ENCODE peak calls at places on chromosomes 13 and 19, in seven cellular contexts. Q, K, O, D, U, A and G are unnamed samples. For H3K9me3, the result is how much of the 10 kb centered on the place peaks cover.

GRCh38 chr13:105159794-105160193 is 1375.7 kb downstream of the EFNB2 start:
- DNase-seq in Q (no peak), K (no peak), O (no peak), D (no peak), U (no peak), A (no peak), G (no peak)

GRCh38 chr19:30997222-30997621 is 352.0 kb downstream of the TSHZ3 start:
- DNase-seq in Q (no peak), K (no peak), O (no peak), D (no peak), U (no peak), A (no peak), G (no peak)

GRCh38 chr13:94886191-94886590 is 173.8 kb upstream of the SOX21 start:
- DNase-seq in Q (no peak), K (no peak), O (no peak), D (no peak), U (no peak), A (no peak), G (no peak)

GRCh38 chr13:53137777-53138176 is 109.2 kb downstream of the OLFM4 start:
- DNase-seq in Q (no peak), K (no peak), O (no peak), D (no peak), U (no peak), A (peak), G (no peak)

GRCh38 chr19:9721861-9722260 is 46.7 kb downstream of the ZNF846 start:
- DNase-seq in Q (no peak), K (no peak), O (no peak), D (no peak), U (no peak), A (no peak), G (no peak)

GRCh38 chr13:39374741-39375189 is 228.2 kb downstream of the LHFPL6 start:
- DNase-seq in Q (no peak), K (no peak), O (no peak), D (no peak), U (no peak), A (no peak), G (no peak)

GRCh38 chr13:43251967-43252366 is 228.6 kb downstream of the DNAJC15 start:
- DNase-seq in Q (no peak), K (no peak), O (no peak), D (no peak), U (no peak), A (no peak), G (no peak)

GRCh38 chr19:55581145-55581827 is 638 bp upstream of the ZNF579 start:
- DNase-seq in Q (no peak), K (no peak), O (no peak), D (no peak), U (no peak), A (no peak), G (no peak)

GRCh38 chr19:47694466-47695273 is 18.6 kb upstream of the EHD2 start:
- DNase-seq in Q (no peak), K (no peak), O (no peak), D (no peak), U (no peak), A (no peak), G (no peak)

GRCh38 chr19:49643466-49643865 is 1.5 kb downstream of the SCAF1 start:
- DNase-seq in Q (no peak), K (no peak), O (no peak), D (no peak), U (no peak), A (no peak), G (no peak)

GRCh38 chr13:100662470-100663211 is 12.0 kb downstream of the TMTC4 start:
- DNase-seq in Q (no peak), K (no peak), O (no peak), D (no peak), U (no peak), A (no peak), G (no peak)

GRCh38 chr19:34662919-34663318 is 14.0 kb downstream of the SCGB2B2 start:
- DNase-seq in Q (no peak), K (no peak), O (peak), D (no peak), U (no peak), A (no peak), G (peak)

GRCh38 chr19:45607071-45608029 is 5.3 kb upstream of the GPR4 start:
- DNase-seq in Q (peak), K (peak), O (peak), D (peak), U (no peak), A (peak), G (peak)
- H3K4me3 ChIP-seq in Q (peak), K (peak), O (no peak), D (peak), U (peak), A (peak), G (peak)

GRCh38 chr13:111483621-111483987 is 163.2 kb downstream of the TEX29 start:
- DNase-seq in Q (no peak), K (no peak), O (no peak), D (no peak), U (no peak), A (no peak), G (no peak)
- H3K9me3 ChIP-seq in Q (under half), K (under half), O (under half), D (under half), U (under half), A (under half), G (under half)

DNA sequence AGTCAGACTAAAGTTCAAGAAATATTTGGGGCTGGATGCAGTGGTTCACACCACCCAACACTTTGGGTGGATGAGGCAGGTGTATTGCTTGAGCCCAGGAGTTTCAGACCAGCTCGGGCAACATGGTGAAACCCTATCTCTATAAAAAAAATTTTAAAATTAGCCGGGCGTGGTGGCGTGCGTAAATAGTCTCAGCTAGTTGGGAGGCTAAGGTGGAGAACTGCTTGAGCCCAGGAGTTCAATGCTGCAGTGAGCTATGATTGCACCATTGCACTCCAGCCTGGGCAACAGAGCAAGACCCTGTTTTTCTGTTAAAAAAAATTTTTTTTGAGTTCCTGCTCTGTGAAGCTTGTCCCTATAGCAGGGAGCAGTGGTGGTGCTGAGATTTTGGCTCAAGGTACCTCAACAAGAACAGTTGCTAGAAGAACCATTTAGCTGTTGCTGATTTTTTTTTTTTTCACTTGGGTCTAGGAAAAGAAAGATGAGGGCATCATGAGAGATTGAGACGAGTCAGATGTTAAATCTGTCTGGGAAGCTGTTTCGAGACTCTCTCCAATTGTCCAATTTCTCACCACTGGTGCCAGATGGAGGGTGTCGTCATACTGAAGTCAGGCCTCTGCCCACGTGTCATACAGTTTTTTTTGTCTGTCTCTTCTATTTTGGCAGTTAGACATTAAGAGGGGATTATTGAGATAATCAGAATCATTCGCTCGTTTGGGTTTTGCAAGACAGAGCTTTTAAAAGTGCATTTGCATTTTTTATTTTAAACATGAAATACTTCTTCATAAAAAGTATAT is 3.7 kb downstream of the SLC25A42 start:
- DNase-seq in Q (no peak), K (peak), O (no peak), D (no peak), U (no peak), A (peak), G (no peak)
- H3K4me3 ChIP-seq in Q (no peak), K (peak), O (no peak), D (no peak), U (no peak), A (no peak), G (no peak)

DNA sequence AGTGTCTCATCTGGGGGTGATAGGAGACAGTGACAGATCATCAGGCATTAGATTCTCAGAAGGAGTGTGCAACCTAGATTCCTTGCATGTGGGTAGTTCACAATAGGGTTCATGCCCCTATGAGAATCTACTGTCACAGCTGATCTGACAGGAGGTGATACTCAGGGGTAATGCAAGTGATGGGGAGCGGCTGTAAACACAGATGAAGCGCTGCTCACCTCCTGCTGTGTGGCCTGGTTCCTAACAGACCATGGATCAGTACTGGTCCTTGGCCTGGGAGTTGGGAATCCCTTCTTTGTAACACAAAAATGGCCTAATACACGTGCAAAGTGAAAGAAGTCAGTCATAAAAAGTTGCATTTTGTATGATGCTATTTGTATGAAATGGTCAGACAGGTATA is 107.6 kb upstream of the TUBA3C start:
- DNase-seq in Q (no peak), K (no peak), O (no peak), D (no peak), U (no peak), A (no peak), G (no peak)
- H3K9me3 ChIP-seq in Q (under half), K (under half), O (under half), D (under half), U (under half), A (under half), G (under half)

DNA sequence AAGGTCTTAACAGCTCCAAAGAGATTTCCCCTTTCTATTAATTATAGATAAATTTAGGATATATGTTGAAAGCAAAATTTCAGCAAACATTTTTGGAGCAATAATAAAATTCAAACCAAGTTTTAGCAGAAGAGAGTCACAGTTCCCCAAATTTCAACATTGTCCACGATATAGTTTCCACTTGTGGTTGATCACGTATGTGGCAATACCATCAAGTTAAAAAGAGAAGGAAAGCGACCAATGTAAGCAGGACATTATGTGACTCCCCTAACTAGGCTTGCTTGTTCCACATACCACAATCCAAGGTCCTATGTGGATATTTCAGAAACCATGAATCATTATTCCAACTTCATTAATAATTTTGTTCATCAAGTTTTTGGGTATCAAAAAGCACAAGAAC is 52.8 kb downstream of the ELF1 start:
- DNase-seq in Q (no peak), K (no peak), O (no peak), D (no peak), U (no peak), A (no peak), G (no peak)
- H3K4me3 ChIP-seq in Q (no peak), K (no peak), O (no peak), D (no peak), U (no peak), A (no peak), G (no peak)

DNA sequence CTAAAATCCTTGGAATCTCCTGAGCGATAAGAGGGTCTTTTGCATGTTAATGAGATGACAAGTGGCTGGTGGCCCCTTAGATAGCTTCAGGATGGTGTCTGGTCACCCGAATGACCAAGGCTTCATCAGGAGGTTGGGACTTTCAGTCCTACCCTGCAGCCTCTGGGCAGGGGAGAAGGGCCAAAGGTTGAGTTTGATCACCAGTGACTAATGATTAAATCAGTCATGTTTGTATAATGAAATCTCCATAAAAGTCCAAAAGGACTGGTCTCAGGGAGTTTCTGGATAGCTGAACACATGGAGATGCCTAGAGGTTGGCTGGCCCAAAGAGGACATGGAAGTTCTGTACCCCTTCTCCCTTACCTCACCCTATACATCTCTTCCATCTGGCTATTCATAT is 316.2 kb downstream of the MTUS2 start:
- DNase-seq in Q (no peak), K (no peak), O (no peak), D (no peak), U (no peak), A (no peak), G (no peak)
- H3K9me3 ChIP-seq in Q (under half), K (under half), O (under half), D (under half), U (under half), A (under half), G (under half)

GRCh38 chr19:6071840-6072239 is 38.5 kb downstream of the RFX2 start:
- DNase-seq in Q (no peak), K (no peak), O (no peak), D (no peak), U (no peak), A (no peak), G (no peak)
- H3K4me3 ChIP-seq in Q (no peak), K (no peak), O (no peak), D (no peak), U (no peak), A (no peak), G (no peak)

GRCh38 chr19:52110780-52111179 is 15.2 kb upstream of the ZNF841 start:
- DNase-seq in Q (no peak), K (no peak), O (no peak), D (no peak), U (no peak), A (no peak), G (no peak)
- H3K9me3 ChIP-seq in Q (under half), K (half or more), O (half or more), D (under half), U (half or more), A (half or more), G (half or more)